ENCODE peak calls at places on chromosomes 2 and 18, in four cellular contexts. C is psoas muscle, U is sigmoid colon, A is hepatocyte. O is an unnamed sample.

GRCh38 chr2:9423922-9424272 is 443 bp downstream of the CPSF3 start:
- DNase-seq in C (no peak), A (no peak), U (no peak), O (no peak)

GRCh38 chr2:101344173-101344572 is 35.7 kb upstream of the RNF149 start:
- DNase-seq in A (no peak), U (no peak), C (no peak), O (no peak)

GRCh38 chr2:54455584-54456525 is at the start of gene SPTBN1:
- DNase-seq in A (peak; percentile 94), C (peak; percentile 96), U (peak; percentile 97), O (peak; percentile 93)

GRCh38 chr2:86825020-86825727 is 34.5 kb upstream of the CD8A start:
- DNase-seq in U (no peak), A (no peak), C (no peak), O (no peak)

GRCh38 chr2:134260726-134261125 is 6.9 kb downstream of the MGAT5 start:
- DNase-seq in U (no peak), C (no peak), A (peak; percentile 19), O (no peak)

GRCh38 chr2:733001-733400 is 55.8 kb upstream of the TMEM18 start:
- DNase-seq in U (no peak), A (no peak), C (no peak), O (no peak)

GRCh38 chr2:176102309-176102866 is 2.8 kb downstream of the HOXD12 start:
- DNase-seq in A (no peak), C (no peak), U (no peak), O (no peak)

GRCh38 chr2:74290466-74291216 is 52.6 kb downstream of the SLC4A5 start:
- DNase-seq in A (no peak), U (no peak), C (no peak), O (no peak)

GRCh38 chr18:54023471-54023870 is 201.0 kb downstream of the MBD2 start:
- DNase-seq in A (no peak), C (no peak), U (no peak), O (no peak)

GRCh38 chr2:15675456-15676195 is 84.0 kb downstream of the DDX1 start:
- DNase-seq in A (peak; percentile 34), C (no peak), U (no peak), O (no peak)

GRCh38 chr18:11040823-11041712 is 108.3 kb downstream of the PIEZO2 start:
- DNase-seq in A (peak; percentile 72), C (no peak), U (no peak), O (peak; percentile 69)

GRCh38 chr2:152411154-152411553 is 76.2 kb downstream of the FMNL2 start:
- DNase-seq in U (no peak), C (no peak), A (no peak), O (no peak)

GRCh38 chr2:130798472-130799221 is 38.1 kb upstream of the ARHGEF4 start:
- DNase-seq in C (no peak), A (peak; percentile 74), U (no peak), O (peak; percentile 70)

GRCh38 chr2:36677995-36678605 is 18.4 kb upstream of the VIT start:
- DNase-seq in A (no peak), C (no peak), U (no peak), O (no peak)

GRCh38 chr2:231923951-231924888 is 2.0 kb downstream of the NPPC start:
- DNase-seq in U (peak; percentile 33), C (no peak), A (no peak), O (no peak)

GRCh38 chr2:150485114-150485870 is 2.2 kb downstream of the RND3 start:
- DNase-seq in U (peak; percentile 92), A (peak; percentile 87), C (peak; percentile 77), O (peak; percentile 80)

GRCh38 chr2:144471316-144472045 is 48.4 kb downstream of the ZEB2 start:
- DNase-seq in U (no peak), A (no peak), C (no peak), O (no peak)

GRCh38 chr2:85737481-85737880 is 16.3 kb upstream of the ATOH8 start:
- DNase-seq in C (peak; percentile 88), A (peak; percentile 58), U (peak; percentile 96), O (peak; percentile 88)

DNA sequence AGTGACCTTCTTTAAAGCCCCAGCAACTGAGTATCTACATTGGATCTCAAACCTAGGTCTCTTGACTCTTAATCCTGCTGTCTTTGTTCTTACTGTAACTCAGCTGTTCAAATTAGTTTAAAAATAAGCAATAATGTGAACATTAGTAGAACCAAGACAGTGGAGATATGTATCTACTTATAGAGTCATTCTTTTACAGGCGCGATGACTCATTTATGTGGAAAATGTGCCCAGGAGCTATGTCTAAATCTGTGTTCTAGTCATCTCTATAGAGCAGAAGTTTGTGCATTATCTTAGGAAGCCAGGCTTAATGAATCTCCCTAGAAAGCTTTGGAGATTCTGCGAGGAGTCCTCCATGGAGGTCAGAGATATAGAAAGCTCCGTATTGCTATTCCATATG is 211.5 kb downstream of the TRIB2 start:
- DNase-seq in U (no peak), C (no peak), A (peak; percentile 8), O (no peak)
- H3K27ac ChIP-seq in U (peak overlapping the region; percentile 48), C (no peak overlapping the region), A (no peak overlapping the region), O (no peak overlapping the region)

DNA sequence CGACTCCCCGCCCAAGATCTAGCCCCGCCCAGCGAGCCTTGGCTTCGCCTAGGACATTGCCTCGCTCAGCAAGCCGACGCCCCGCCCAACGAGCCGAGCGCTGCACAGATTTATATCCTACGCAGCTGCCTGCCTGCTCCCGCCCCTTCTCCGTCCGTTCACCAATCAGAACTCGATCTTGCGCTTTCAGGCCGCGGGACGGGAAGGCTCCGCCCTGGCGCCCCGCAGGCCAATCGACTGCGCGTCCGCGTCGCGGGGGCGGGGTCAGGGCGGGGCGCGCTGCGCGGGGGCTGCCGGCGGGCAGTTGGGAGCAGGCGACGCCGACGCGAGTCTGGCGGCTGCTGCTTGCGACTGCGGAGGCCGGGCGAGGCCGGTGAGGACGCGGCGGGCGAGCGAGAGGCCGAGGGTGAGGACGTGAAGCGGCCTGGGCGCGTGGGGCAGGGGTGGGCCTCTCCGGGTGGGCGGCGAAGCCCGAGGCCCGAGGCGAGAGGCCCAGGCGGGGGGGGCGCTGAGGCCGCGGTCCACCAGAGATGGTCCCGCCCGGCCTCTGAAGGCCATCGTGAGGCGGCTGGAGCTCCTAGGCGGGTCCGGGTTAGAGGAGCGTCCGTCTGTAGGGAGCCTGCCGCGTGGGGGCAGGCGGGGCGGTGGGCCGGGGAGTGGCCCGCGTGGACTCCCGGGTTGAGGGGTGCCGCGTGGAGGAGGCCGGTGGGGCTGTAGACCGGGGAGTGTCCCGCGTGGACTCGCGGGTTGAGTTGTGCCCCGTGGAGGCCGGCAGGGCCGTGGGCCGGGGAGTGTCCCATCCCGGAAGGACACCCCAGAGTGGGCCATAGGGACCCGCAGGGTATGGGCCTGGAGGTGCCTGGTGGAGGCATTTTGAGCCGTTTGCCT is at the start of gene FARP2:
- DNase-seq in C (peak; percentile 100), U (peak; percentile 100), A (peak; percentile 100), O (peak; percentile 100)
- TF ChIP-seq CTCF in C (no peak), U (no peak), A (peak; percentile 5), O (no peak)

GRCh38 chr2:233085037-233085838 is 25.1 kb downstream of the INPP5D start:
- DNase-seq in C (no peak), A (no peak), U (peak; percentile 24), O (no peak)
- H3K4me1 ChIP-seq in C (peaks cover 20% of the 10 kb centered on the region), A (no peaks in the 10 kb centered on the region), U (no peaks in the 10 kb centered on the region), O (no peaks in the 10 kb centered on the region)

GRCh38 chr2:197673606-197674005 is 1.8 kb downstream of the RFTN2 start:
- DNase-seq in C (no peak), A (no peak), U (no peak), O (no peak)

GRCh38 chr2:197672494-197672893 is 2.9 kb downstream of the RFTN2 start:
- DNase-seq in C (no peak), U (no peak), A (no peak), O (no peak)

GRCh38 chr2:197674060-197674459 is 1.3 kb downstream of the RFTN2 start:
- DNase-seq in U (no peak), C (no peak), A (no peak), O (no peak)

GRCh38 chr2:197674546-197674945 is 841 bp downstream of the RFTN2 start:
- DNase-seq in A (no peak), C (no peak), U (no peak), O (no peak)

DNA sequence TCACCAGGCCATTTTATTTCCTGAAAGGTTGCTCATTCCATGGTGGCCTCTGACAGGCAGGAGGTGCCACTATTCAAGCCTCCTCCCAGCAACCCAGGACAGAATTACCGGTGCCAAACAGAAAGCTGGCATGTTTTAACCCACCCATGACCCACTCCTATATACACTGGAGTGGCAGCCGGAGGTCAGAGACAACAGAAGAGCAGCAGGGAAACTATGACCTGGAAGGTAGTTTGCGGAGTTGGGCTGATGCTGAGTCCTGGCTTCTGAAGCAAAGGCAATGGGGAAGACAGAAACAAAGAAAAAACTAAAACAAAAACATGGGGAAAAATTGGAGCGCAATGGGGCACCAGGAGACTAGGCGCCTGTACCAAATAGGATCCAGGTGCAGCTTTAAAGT is 2.2 kb downstream of the RFTN2 start:
- DNase-seq in A (no peak), C (no peak), U (no peak), O (no peak)
- H3K27ac ChIP-seq in A (no peak overlapping the region), C (no peak overlapping the region), U (no peak overlapping the region), O (no peak overlapping the region)

O was measured in cardiac muscle cell.